ENCODE peak calls at places on chromosomes 4 and X, in five cellular contexts. U, Z, P, Y and S are unnamed samples.
A peak's percentile ranks its signal among the peaks of the same experiment; 100 is the strongest.

GRCh38 chrX:69163936-69164741 is 1.1 kb downstream of the PJA1 start:
- DNase-seq in U (no peak), Z (peak; percentile 20), P (no peak), Y (peak; percentile 26), S (no peak)

GRCh38 chrX:71056857-71057256 is 11.3 kb downstream of the SNX12 start:
- DNase-seq in U (no peak), Z (peak; percentile 63), P (no peak), Y (no peak), S (no peak)

GRCh38 chrX:136228808-136229207 is 22.4 kb downstream of the MAP7D3 start:
- DNase-seq in U (no peak), Z (no peak), P (no peak), Y (no peak), S (no peak)

GRCh38 chrX:154597221-154597620 is 12.3 kb downstream of the CTAG1A start:
- DNase-seq in U (no peak), Z (no peak), P (no peak), Y (no peak), S (no peak)

GRCh38 chr4:106358899-106359298 is 9.7 kb downstream of the GIMD1 start:
- DNase-seq in U (no peak), Z (peak; percentile 29), P (no peak), Y (no peak), S (no peak)

GRCh38 chr4:148263820-148264219 is 178.4 kb downstream of the NR3C2 start:
- DNase-seq in U (no peak), Z (no peak), P (no peak), Y (no peak), S (no peak)

GRCh38 chrX:123818243-123818642 is 41.6 kb upstream of the XIAP start:
- DNase-seq in U (no peak), Z (no peak), P (no peak), Y (no peak), S (no peak)

GRCh38 chrX:123171781-123172180 is 12.3 kb upstream of the GRIA3 start:
- DNase-seq in U (no peak), Z (peak; percentile 18), P (no peak), Y (no peak), S (no peak)

GRCh38 chrX:65772842-65773241 is 105.4 kb downstream of the MSN start:
- DNase-seq in U (no peak), Z (no peak), P (no peak), Y (no peak), S (no peak)

GRCh38 chr4:102789317-102789717 is 28.5 kb upstream of the MANBA start:
- DNase-seq in U (no peak), Z (peak; percentile 84), P (no peak), Y (no peak), S (no peak)

GRCh38 chrX:110282922-110283321 is 35.0 kb downstream of the AMMECR1 start:
- DNase-seq in U (no peak), Z (no peak), P (no peak), Y (no peak), S (no peak)

GRCh38 chrX:17587352-17587751 is 149.9 kb upstream of the SCML1 start:
- DNase-seq in U (no peak), Z (no peak), P (no peak), Y (no peak), S (no peak)

GRCh38 chrX:125998432-125998831 is 167.7 kb downstream of the DCAF12L2 start:
- DNase-seq in U (no peak), Z (no peak), P (no peak), Y (no peak), S (no peak)

GRCh38 chrX:22969416-22969815 is 30.3 kb upstream of the DDX53 start:
- DNase-seq in U (no peak), Z (peak; percentile 62), P (no peak), Y (no peak), S (no peak)
- H3K27ac ChIP-seq in U (no peak overlapping the region), Z (no peak overlapping the region), P (no peak overlapping the region), Y (no peak overlapping the region), S (no peak overlapping the region)

GRCh38 chr4:39614487-39615162 is 24.0 kb downstream of the SMIM14 start:
- DNase-seq in U (no peak), Z (peak; percentile 69), P (no peak), Y (no peak), S (no peak)

GRCh38 chr4:39621582-39621981 is 17.1 kb downstream of the SMIM14 start:
- DNase-seq in U (no peak), Z (peak; percentile 74), P (peak; percentile 51), Y (no peak), S (no peak)

GRCh38 chr4:39616651-39617050 is 22.0 kb downstream of the SMIM14 start:
- DNase-seq in U (no peak), Z (peak; percentile 51), P (no peak), Y (no peak), S (no peak)

GRCh38 chr4:39620551-39620950 is 18.1 kb downstream of the SMIM14 start:
- DNase-seq in U (no peak), Z (peak; percentile 21), P (no peak), Y (no peak), S (no peak)

GRCh38 chr4:39617534-39617933 is 21.1 kb downstream of the SMIM14 start:
- DNase-seq in U (no peak), Z (no peak), P (no peak), Y (no peak), S (no peak)
- H3K27ac ChIP-seq in U (no peak overlapping the region), Z (no peak overlapping the region), P (no peak overlapping the region), Y (no peak overlapping the region), S (no peak overlapping the region)

DNA sequence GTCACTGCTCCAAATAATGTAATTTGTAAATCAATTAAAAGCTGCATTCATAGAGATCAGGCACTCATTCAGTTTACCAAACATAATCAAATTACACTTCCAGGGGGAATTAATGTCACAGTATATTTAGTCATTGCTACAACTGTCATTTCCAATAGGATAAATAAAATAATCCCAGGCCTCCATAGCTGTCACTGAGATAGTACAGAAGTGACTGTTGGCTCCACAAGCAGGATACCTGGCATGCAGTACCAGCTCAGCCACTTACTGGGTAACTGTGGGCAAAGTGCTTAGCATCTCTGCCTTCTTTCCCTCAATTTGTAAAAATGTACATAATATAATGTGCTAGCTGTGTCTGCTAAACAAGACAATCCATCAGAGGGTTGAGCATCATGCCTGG is 128.1 kb downstream of the CAMK2D start:
- DNase-seq in U (no peak), Z (no peak), P (no peak), Y (no peak), S (no peak)
- H3K27ac ChIP-seq in U (no peak overlapping the region), Z (no peak overlapping the region), P (no peak overlapping the region), Y (no peak overlapping the region), S (no peak overlapping the region)

GRCh38 chrX:57172544-57172943 is 35.3 kb upstream of the SPIN2A start:
- DNase-seq in U (no peak), Z (no peak), P (no peak), Y (no peak), S (no peak)

GRCh38 chrX:57178605-57179004 is 41.4 kb upstream of the SPIN2A start:
- DNase-seq in U (no peak), Z (no peak), P (no peak), Y (no peak), S (no peak)

GRCh38 chrX:57177070-57177469 is 39.9 kb upstream of the SPIN2A start:
- DNase-seq in U (no peak), Z (no peak), P (no peak), Y (no peak), S (no peak)
- H3K27ac ChIP-seq in U (no peak overlapping the region), Z (no peak overlapping the region), P (no peak overlapping the region), Y (no peak overlapping the region), S (no peak overlapping the region)

GRCh38 chrX:112085149-112085548 is 2.6 kb upstream of the TRPC5 start:
- DNase-seq in U (no peak), Z (no peak), P (no peak), Y (no peak), S (no peak)
- H3K27ac ChIP-seq in U (no peak overlapping the region), Z (no peak overlapping the region), P (no peak overlapping the region), Y (no peak overlapping the region), S (no peak overlapping the region)

GRCh38 chr4:37993806-37994205 is 33.6 kb downstream of the PTTG2 start:
- DNase-seq in U (no peak), Z (peak; percentile 30), P (no peak), Y (no peak), S (no peak)

GRCh38 chr4:37995981-37996770 is 36.0 kb downstream of the PTTG2 start:
- DNase-seq in U (no peak), Z (no peak), P (no peak), Y (no peak), S (no peak)

GRCh38 chr4:37998225-37998624 is 38.0 kb downstream of the PTTG2 start:
- DNase-seq in U (no peak), Z (no peak), P (no peak), Y (no peak), S (no peak)

GRCh38 chr4:37994569-37994968 is 34.4 kb downstream of the PTTG2 start:
- DNase-seq in U (no peak), Z (no peak), P (no peak), Y (no peak), S (no peak)

DNA sequence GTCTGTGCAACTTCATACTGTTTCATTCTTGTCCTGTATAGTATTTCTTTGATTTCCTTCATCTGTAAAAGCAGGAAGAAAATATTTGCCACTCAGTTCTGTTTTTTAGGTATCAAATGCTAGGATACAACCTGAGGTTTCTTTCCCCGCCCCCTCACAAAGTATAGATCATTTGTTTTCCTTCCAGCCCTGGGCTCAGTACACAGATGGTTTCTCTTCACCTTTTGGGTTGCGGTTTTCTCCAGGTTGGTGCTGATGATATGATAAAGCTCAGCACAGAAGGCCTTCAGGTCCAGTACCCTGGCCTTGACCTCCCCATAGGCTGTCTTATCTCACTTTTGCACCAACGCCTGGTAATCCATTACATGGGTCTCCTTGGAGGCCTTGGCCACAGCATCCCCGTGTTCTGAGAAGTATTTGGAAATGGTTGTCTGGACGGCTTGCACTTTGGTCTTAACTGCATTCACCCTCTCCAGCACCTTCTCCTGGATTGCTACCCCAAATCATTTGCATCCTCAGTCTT is 35.2 kb downstream of the PTTG2 start:
- DNase-seq in U (no peak), Z (no peak), P (no peak), Y (no peak), S (no peak)
- H3K27ac ChIP-seq in U (no peak overlapping the region), Z (no peak overlapping the region), P (no peak overlapping the region), Y (no peak overlapping the region), S (peak overlapping the region; percentile 14)

DNA sequence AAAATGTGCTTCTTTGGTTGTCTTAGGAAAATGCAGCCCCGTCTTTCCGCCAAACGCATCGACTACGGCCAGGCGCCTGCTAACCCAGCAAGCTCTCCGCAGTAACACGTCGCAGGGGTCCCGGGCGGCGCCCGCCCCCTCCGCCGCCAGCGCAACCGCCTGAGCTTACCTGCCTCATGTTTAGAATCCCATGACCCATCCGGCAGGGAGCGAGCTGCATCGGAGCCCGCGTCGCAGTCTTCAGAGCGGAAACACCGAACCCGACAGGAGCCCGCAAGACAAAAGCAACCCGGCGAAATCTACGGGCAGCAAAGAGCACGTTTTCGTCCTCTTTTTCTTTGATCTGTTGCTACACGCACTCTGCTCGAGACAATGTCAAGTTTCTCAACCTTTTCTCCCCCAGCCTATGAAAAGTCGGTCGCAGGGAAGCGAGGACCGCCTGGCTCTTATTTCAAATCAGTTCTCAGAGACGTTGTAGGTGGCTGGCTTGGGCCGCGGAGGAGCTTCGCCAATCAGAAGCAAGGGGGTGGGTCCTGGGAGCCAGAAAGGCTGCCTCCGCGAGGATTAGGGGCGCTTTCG is at the start of gene MID1:
- DNase-seq in U (peak; percentile 51), Z (peak; percentile 87), P (peak; percentile 55), Y (no peak), S (no peak)
- H3K27ac ChIP-seq in U (peak within 1 kb of the TSS; percentile 71), Z (peak within 1 kb of the TSS; percentile 89), P (peak within 1 kb of the TSS; percentile 85), Y (no peak within 1 kb of the TSS), S (peak within 1 kb of the TSS; percentile 77)